ENCODE peak calls at places on chromosome 17, in seven cellular contexts. Y is CD8-positive, alpha-beta T cell; T is neuronal stem cell; U is cardiac muscle cell; R is activated effector memory CD4-positive, alpha-beta T cell treated with anti-CD3 and anti-CD28 coated beads, Interleukin-2, amount 50 U/mL, for 16 hours; G is NCI-H1048; P is lower lobe of right lung. M is an unnamed sample.

GRCh38 chr17:58215685-58216084 is 3.4 kb downstream of the MKS1 start:
- DNase-seq in G (no peak), P (no peak), R (no peak), U (no peak), Y (no peak), T (no peak), M (no peak)

GRCh38 chr17:16325964-16326363 is 27.3 kb downstream of the CENPV start:
- DNase-seq in R (no peak), G (no peak), P (no peak), T (no peak), Y (no peak), U (no peak), M (no peak)

GRCh38 chr17:40038882-40039513 is 15.2 kb downstream of the MED24 start:
- DNase-seq in T (no peak), P (no peak), Y (no peak), G (no peak), U (peak), R (no peak), M (no peak)

GRCh38 chr17:40124279-40125141 is 2.7 kb downstream of the MSL1 start:
- DNase-seq in U (peak), G (no peak), P (no peak), T (no peak), Y (no peak), R (no peak), M (no peak)

GRCh38 chr17:80663783-80664206 is 119.2 kb downstream of the RPTOR start:
- DNase-seq in P (peak), Y (peak), G (no peak), T (no peak), R (peak), U (no peak), M (no peak)

GRCh38 chr17:2068589-2069051 is 13.7 kb downstream of the HIC1 start:
- DNase-seq in Y (no peak), R (no peak), G (no peak), U (peak), P (no peak), T (no peak), M (no peak)

GRCh38 chr17:79231766-79232287 is 157.2 kb downstream of the ENGASE start:
- DNase-seq in Y (no peak), P (no peak), G (no peak), T (no peak), R (no peak), U (no peak), M (no peak)

GRCh38 chr17:32523017-32523680 is 36.4 kb downstream of the CDK5R1 start:
- DNase-seq in Y (no peak), U (no peak), P (no peak), R (peak), T (no peak), G (no peak), M (no peak)

GRCh38 chr17:7589204-7589868 is 558 bp downstream of the SOX15 start:
- DNase-seq in T (peak), R (peak), G (no peak), U (peak), P (peak), Y (peak), M (peak)

GRCh38 chr17:72517413-72518237 is 396.8 kb downstream of the SOX9 start:
- DNase-seq in P (no peak), G (no peak), U (no peak), R (no peak), T (no peak), Y (no peak), M (no peak)

GRCh38 chr17:11240841-11241610 is at the start of gene SHISA6:
- DNase-seq in P (no peak), R (no peak), T (peak), U (no peak), Y (no peak), G (no peak), M (peak)

GRCh38 chr17:48413613-48414405 is 16.2 kb downstream of the SKAP1 start:
- DNase-seq in Y (no peak), G (no peak), R (no peak), P (no peak), T (no peak), U (no peak), M (no peak)

GRCh38 chr17:21674242-21674731 is 18.0 kb upstream of the KCNJ18 start:
- DNase-seq in R (peak), P (no peak), G (no peak), U (no peak), Y (peak), T (no peak), M (no peak)

GRCh38 chr17:869067-869466 is 86.9 kb downstream of the MRM3 start:
- DNase-seq in T (no peak), R (no peak), U (peak), G (no peak), P (no peak), Y (no peak), M (no peak)

GRCh38 chr17:1323336-1323735 is 43.9 kb downstream of the TRARG1 start:
- DNase-seq in P (peak), U (peak), Y (no peak), G (no peak), T (no peak), R (peak), M (no peak)

GRCh38 chr17:17819561-17819995 is 17.2 kb downstream of the SREBF1 start:
- DNase-seq in T (no peak), G (peak), P (peak), Y (peak), R (peak), U (peak), M (no peak)

M was measured in ecto neural progenitor cell.